ENCODE peak calls at places on chromosomes 6 and 20, in eight cellular contexts. G is WERI-Rb-1, A is upper lobe of right lung, I is GM23338, Y is fibroblast of lung, U is IMR-90, K is heart right ventricle, T is mammary epithelial cell. E is an unnamed sample.

GRCh38 chr20:19992996-19993908 is 23.9 kb upstream of the NAA20 start:
- DNase-seq in G (no peak), A (no peak), I (peak; percentile 30), Y (peak; percentile 95), U (peak; percentile 91), K (peak; percentile 60), T (peak; percentile 95), E (no peak)

GRCh38 chr6:136582702-136583471 is 32.7 kb upstream of the MAP7 start:
- DNase-seq in G (no peak), A (no peak), I (peak; percentile 21), Y (peak; percentile 76), U (peak; percentile 94), K (no peak), T (peak; percentile 69), E (no peak)

GRCh38 chr6:18259675-18260447 is 4.5 kb downstream of the DEK start:
- DNase-seq in G (no peak), A (no peak), I (no peak), Y (no peak), U (peak; percentile 52), K (no peak), T (peak; percentile 24), E (no peak)

GRCh38 chr6:32192608-32193039 is at the start of gene GPSM3:
- DNase-seq in G (no peak), A (peak; percentile 88), I (peak; percentile 85), Y (peak; percentile 25), U (peak; percentile 36), K (peak; percentile 71), T (no peak), E (peak; percentile 77)

GRCh38 chr6:16286151-16286522 is 47.8 kb downstream of the GMPR start:
- DNase-seq in G (peak; percentile 91), A (no peak), I (peak; percentile 90), Y (peak; percentile 31), U (peak; percentile 38), K (peak; percentile 12), T (no peak), E (no peak)

GRCh38 chr6:89679215-89680120 is 40.9 kb upstream of the LYRM2 start:
- DNase-seq in G (no peak), A (no peak), I (no peak), Y (no peak), U (no peak), K (no peak), T (no peak), E (no peak)

GRCh38 chr6:80767808-80768207 is 661.3 kb downstream of the BCKDHB start:
- DNase-seq in G (no peak), A (no peak), I (peak; percentile 20), Y (peak; percentile 92), U (peak; percentile 88), K (peak; percentile 48), T (peak; percentile 57), E (peak; percentile 58)

GRCh38 chr20:50193169-50193850 is 2.7 kb downstream of the CEBPB start:
- DNase-seq in G (no peak), A (no peak), I (no peak), Y (peak; percentile 60), U (peak; percentile 73), K (no peak), T (peak; percentile 45), E (peak; percentile 56)

GRCh38 chr6:385614-386013 is 5.9 kb upstream of the IRF4 start:
- DNase-seq in G (no peak), A (no peak), I (no peak), Y (no peak), U (no peak), K (no peak), T (no peak), E (no peak)

GRCh38 chr6:380234-381218 is 11.0 kb upstream of the IRF4 start:
- DNase-seq in G (no peak), A (no peak), I (no peak), Y (no peak), U (no peak), K (no peak), T (no peak), E (no peak)

GRCh38 chr6:384898-385297 is 6.7 kb upstream of the IRF4 start:
- DNase-seq in G (no peak), A (no peak), I (no peak), Y (no peak), U (no peak), K (no peak), T (no peak), E (no peak)

GRCh38 chr6:381742-382461 is 9.7 kb upstream of the IRF4 start:
- DNase-seq in G (no peak), A (no peak), I (no peak), Y (no peak), U (no peak), K (no peak), T (no peak), E (no peak)

DNA sequence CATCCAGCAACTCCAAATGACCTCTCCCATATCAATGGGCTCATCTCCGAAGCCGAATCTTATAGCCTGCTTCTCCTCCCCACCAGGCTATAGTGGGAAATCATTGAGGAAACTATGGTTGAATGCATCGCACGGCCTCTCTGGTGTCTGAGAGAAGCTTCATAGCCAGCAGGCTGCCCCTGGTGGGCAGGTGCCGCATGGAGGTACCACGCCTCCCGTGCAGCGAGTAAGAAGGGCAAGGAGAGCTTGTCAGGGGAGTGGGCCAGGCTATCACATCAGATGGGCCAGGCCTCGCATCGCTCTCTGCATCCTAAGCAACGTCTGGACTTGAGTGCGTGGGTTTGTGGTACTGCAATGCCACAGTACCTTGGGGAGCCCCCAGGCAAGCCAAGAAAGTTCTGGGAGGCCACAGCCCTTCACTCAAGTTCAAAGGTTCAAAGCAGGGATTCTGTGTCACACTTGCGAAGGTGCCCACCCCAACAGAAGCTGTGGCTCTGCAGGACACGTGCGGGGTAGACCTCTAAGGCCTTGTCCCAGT is 8.6 kb upstream of the IRF4 start:
- DNase-seq in G (no peak), A (no peak), I (peak; percentile 29), Y (no peak), U (no peak), K (no peak), T (no peak), E (no peak)
- TF ChIP-seq CTCF in G (peak; percentile 29), A (no peak), I (peak; percentile 17), Y (no peak), U (no peak), K (no peak), T (no peak), E (no peak)

GRCh38 chr6:26043389-26044139 is 43.7 kb upstream of the HFE start:
- DNase-seq in G (no peak), A (peak; percentile 74), I (peak; percentile 57), Y (peak; percentile 96), U (peak; percentile 99), K (peak; percentile 89), T (peak; percentile 95), E (peak; percentile 73)

GRCh38 chr6:26048590-26048989 is 38.6 kb upstream of the HFE start:
- DNase-seq in G (no peak), A (no peak), I (no peak), Y (no peak), U (no peak), K (no peak), T (no peak), E (no peak)

GRCh38 chr6:26044140-26045045 is 42.8 kb upstream of the HFE start:
- DNase-seq in G (no peak), A (peak; percentile 79), I (no peak), Y (peak; percentile 35), U (peak; percentile 20), K (no peak), T (no peak), E (peak; percentile 73)

GRCh38 chr6:26045046-26045938 is 41.9 kb upstream of the HFE start:
- DNase-seq in G (no peak), A (peak; percentile 71), I (no peak), Y (peak; percentile 89), U (peak; percentile 94), K (peak; percentile 94), T (peak; percentile 93), E (peak; percentile 90)

DNA sequence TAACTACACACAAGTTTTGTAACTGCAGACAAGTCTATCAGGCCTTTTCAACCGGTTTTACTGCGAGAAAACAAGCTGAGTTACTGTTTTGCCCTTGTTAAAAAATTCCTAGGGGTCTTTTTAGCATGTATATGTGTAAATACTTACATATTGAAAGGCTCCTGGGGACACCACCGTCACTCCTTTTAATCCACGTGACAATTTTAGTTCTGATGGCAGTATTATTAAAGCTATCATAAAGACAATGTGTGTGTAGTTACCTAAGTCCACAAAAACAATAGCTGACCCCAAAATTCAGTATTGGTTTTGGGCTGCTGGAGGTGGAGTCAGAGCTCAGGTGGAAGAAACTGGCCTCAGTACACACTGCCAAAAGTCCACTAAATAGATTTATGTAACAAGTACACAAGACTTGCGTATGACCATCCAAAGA is 41.3 kb upstream of the HFE start:
- DNase-seq in G (no peak), A (no peak), I (no peak), Y (no peak), U (no peak), K (no peak), T (peak; percentile 30), E (no peak)
- H3K27ac ChIP-seq in G (no peak overlapping the region), A (no peak overlapping the region), I (peak overlapping the region; percentile 56), Y (peak overlapping the region; percentile 98), U (no peak overlapping the region), K (no peak overlapping the region), T (peak overlapping the region; percentile 79), E (no peak overlapping the region)

DNA sequence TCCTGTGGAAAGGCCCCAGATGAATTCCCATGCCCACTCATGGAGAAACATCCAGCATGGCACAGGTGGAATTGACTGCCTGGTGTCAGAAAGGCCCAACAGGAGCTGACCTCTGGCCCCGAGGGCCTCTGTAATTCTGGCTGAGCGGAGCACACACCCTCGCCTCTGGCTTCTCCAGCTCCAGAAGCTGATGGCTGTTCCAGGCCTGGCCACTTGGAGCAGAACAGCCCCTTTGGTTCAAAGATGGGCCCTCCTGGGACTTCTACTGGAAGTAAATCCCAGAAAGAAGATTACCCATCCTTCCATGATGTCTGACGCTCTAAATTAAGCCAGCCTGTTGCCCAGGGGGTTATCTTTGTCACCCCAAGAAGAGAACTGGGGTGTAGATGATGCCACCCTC is 275.1 kb upstream of the CDH4 start:
- DNase-seq in G (no peak), A (no peak), I (peak; percentile 7), Y (no peak), U (no peak), K (no peak), T (no peak), E (no peak)
- TF ChIP-seq CTCF in G (no peak), A (no peak), I (no peak), Y (no peak), U (no peak), K (no peak), T (no peak), E (no peak)

DNA sequence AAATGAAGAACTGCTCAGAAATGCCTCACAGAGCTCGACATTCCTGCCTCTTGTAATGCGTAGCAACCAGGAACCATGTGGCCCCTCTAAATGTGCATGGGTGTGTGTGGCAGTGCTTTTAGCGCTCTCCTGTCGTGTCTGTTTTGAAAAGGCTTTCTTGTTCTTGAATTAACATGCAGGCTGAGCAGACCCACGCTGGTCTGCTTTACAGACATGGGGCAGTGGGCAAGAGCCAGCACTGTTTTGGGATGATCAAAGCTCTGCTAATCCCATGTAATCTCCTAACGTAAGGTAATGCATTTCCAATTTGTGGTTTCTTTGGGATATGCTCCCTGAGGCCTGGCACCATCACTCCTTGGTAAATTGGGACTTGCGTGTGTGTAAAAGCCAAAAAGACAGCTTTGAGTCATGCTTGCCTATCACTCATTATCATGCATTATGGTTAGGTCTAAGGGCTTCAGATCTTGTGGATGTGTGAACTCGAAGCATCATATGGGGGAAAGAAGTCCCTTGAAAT is 11.8 kb downstream of the RIPOR2 start:
- DNase-seq in G (no peak), A (no peak), I (peak; percentile 81), Y (no peak), U (no peak), K (no peak), T (no peak), E (no peak)
- H3K27ac ChIP-seq in G (no peak overlapping the region), A (no peak overlapping the region), I (peak overlapping the region; percentile 86), Y (no peak overlapping the region), U (no peak overlapping the region), K (no peak overlapping the region), T (no peak overlapping the region), E (no peak overlapping the region)